ENCODE peak calls at places on chromosome 19, in six cellular contexts. U, C, E, D, X and N are unnamed samples.

GRCh38 chr19:13600091-13600490 is 93.8 kb upstream of the CACNA1A start:
- DNase-seq in C (no peak), D (no peak), X (no peak), U (no peak), E (no peak), N (no peak)

GRCh38 chr19:355134-355533 is 10.5 kb upstream of the MIER2 start:
- DNase-seq in X (no peak), U (no peak), C (no peak), E (no peak), D (no peak), N (no peak)

GRCh38 chr19:20067898-20068297 is 9.9 kb upstream of the ZNF90 start:
- DNase-seq in C (no peak), E (no peak), U (no peak), D (no peak), X (no peak), N (no peak)

GRCh38 chr19:35539314-35539713 is 6.1 kb downstream of the GAPDHS start:
- DNase-seq in X (no peak), E (no peak), U (no peak), D (no peak), C (peak; percentile 59), N (no peak)

GRCh38 chr19:48656840-48657474 is 11.0 kb upstream of the CA11 start:
- DNase-seq in C (no peak), X (peak; percentile 84), U (no peak), E (no peak), D (peak; percentile 86), N (no peak)

GRCh38 chr19:40134866-40135265 is 44.1 kb upstream of the ZNF780A start:
- DNase-seq in U (no peak), C (no peak), E (no peak), D (no peak), X (no peak), N (no peak)

GRCh38 chr19:17488593-17489391 is 18.5 kb downstream of the SLC27A1 start:
- DNase-seq in C (peak; percentile 89), D (no peak), U (peak; percentile 94), E (peak; percentile 46), X (no peak), N (peak; percentile 83)

GRCh38 chr19:37389234-37389633 is 18.3 kb downstream of the ZNF527 start:
- DNase-seq in E (no peak), X (no peak), D (no peak), U (no peak), C (no peak), N (no peak)

GRCh38 chr19:1968279-1969175 is 27.6 kb downstream of the CSNK1G2 start:
- DNase-seq in U (no peak), C (no peak), E (no peak), D (no peak), X (no peak), N (no peak)

GRCh38 chr19:1276620-1277007 is 1.3 kb downstream of the FAM174C start:
- DNase-seq in U (no peak), X (no peak), C (no peak), E (no peak), D (no peak), N (no peak)

GRCh38 chr19:54253331-54254194 is 3.5 kb downstream of the LILRB5 start:
- DNase-seq in D (no peak), C (no peak), X (no peak), U (no peak), E (no peak), N (no peak)

GRCh38 chr19:19650331-19650730 is 6.9 kb upstream of the GMIP start:
- DNase-seq in E (no peak), C (no peak), D (no peak), X (no peak), U (no peak), N (no peak)

GRCh38 chr19:6708346-6708745 is 12.1 kb downstream of the C3 start:
- DNase-seq in C (no peak), U (no peak), X (no peak), D (no peak), E (no peak), N (no peak)
- TF ChIP-seq CTCF in C (no peak), U (no peak), X (no peak), D (no peak), E (no peak), N (no peak)

GRCh38 chr19:38850231-38850975 is 617 bp upstream of the HNRNPL start:
- DNase-seq in E (peak; percentile 96), U (peak; percentile 97), D (peak; percentile 100), C (peak; percentile 93), X (peak; percentile 100), N (peak; percentile 96)
- TF ChIP-seq CTCF in E (no peak), U (no peak), D (peak; percentile 12), C (no peak), X (no peak), N (no peak)

DNA sequence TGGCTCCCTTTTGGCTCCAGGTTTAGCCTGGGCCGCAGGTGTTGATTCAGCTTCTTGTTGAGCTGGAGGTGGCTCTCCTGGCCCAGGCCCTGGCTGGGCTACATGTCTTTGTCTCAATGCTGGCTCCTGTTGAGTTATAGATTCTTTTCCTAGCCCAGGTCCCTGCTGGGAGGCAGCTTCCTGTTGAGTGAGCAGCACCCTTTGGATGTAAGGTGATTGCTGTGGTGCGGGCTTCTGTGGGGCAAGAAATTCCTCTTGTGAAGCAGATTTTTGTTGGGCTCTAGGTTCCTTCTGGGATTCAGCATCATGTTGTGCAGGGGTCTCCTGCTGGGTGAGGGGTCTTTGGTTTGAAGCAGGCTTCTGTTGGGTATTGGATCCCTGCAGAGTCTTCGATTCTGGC is 545 bp downstream of the LIPE start:
- DNase-seq in D (no peak), U (no peak), X (no peak), E (no peak), C (no peak), N (no peak)
- TF ChIP-seq CTCF in D (no peak), U (no peak), X (no peak), E (no peak), C (no peak), N (no peak)

GRCh38 chr19:15673176-15673654 is 328 bp downstream of the CYP4F12 start:
- DNase-seq in U (no peak), C (no peak), D (no peak), E (no peak), X (no peak), N (no peak)
- TF ChIP-seq CTCF in U (no peak), C (no peak), D (no peak), E (no peak), X (no peak), N (no peak)

GRCh38 chr19:11798391-11799296 is at the start of gene ZNF491:
- DNase-seq in E (peak; percentile 84), C (peak; percentile 97), D (peak; percentile 93), X (peak; percentile 42), U (peak; percentile 92), N (peak; percentile 85)
- TF ChIP-seq CTCF in E (no peak), C (peak; percentile 42), D (peak; percentile 12), X (no peak), U (peak; percentile 30), N (peak; percentile 65)

GRCh38 chr19:49891393-49891792 is 5.3 kb downstream of the IL4I1 start:
- DNase-seq in C (no peak), U (no peak), E (no peak), D (no peak), X (no peak), N (no peak)

GRCh38 chr19:49892716-49893115 is 4.0 kb downstream of the IL4I1 start:
- DNase-seq in E (no peak), C (no peak), D (no peak), U (no peak), X (no peak), N (no peak)

GRCh38 chr19:49889038-49889686 is 7.5 kb downstream of the IL4I1 start:
- DNase-seq in U (no peak), X (no peak), C (no peak), D (no peak), E (no peak), N (no peak)

GRCh38 chr19:49889687-49890348 is 6.9 kb downstream of the IL4I1 start:
- DNase-seq in U (peak; percentile 74), X (no peak), D (peak; percentile 78), E (peak; percentile 52), C (peak; percentile 72), N (peak; percentile 49)

DNA sequence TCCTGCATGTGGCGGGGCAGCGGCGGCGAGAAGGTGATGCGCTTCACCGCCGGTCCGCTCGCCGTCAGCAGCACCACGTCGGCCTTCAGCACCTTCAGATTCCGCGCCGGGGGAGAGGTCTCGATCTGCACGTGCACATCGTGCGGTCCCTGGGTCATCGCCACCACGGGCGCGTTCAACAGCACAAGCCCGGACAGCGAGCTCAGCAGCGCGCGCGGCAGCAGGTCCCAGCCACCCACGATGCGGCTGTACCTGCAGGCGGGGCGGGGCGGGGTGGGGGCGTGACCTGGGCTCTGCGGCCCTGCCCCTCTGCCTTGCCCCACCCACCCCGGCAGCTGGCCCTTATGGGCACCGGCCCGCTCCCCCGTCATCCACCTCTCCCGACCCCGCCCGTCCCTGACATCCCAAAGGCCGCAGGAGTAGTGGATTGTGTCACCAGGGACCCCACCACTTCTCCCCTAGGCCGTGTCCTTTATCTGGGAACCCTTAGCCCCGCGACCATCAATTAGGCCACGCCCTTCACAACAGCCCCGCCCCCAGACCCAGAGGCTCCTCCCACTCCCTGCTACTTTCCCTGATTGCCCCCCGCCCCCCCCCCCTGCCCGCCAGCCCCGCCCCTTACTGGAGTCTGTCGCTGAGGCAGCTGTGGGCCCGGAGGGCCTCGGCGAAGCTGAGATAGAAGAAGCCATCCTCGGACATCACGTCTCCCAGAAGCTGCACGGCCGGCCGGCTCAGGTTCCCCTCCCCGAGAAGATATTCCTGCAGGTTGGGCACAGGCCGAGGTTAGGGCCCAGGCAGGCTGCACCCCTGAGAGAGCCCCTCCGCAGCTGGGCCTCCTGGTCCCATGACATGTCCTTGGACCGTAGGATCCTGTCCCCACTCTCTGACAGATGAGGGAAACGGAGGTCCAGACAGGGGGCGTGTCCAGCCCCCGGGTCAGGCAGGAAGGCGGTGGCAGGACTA is 6.1 kb downstream of the IL4I1 start:
- DNase-seq in D (no peak), E (no peak), C (peak; percentile 85), U (peak; percentile 85), X (no peak), N (no peak)
- TF ChIP-seq CTCF in D (no peak), E (no peak), C (no peak), U (peak; percentile 24), X (no peak), N (peak; percentile 5)

GRCh38 chr19:29947871-29948270 is 5.8 kb downstream of the URI1 start:
- DNase-seq in D (no peak), X (no peak), E (no peak), C (no peak), U (no peak), N (no peak)

GRCh38 chr19:29956855-29957254 is 14.8 kb downstream of the URI1 start:
- DNase-seq in C (no peak), D (no peak), X (no peak), E (no peak), U (no peak), N (no peak)

GRCh38 chr19:29953352-29954247 is 11.6 kb downstream of the URI1 start:
- DNase-seq in X (no peak), C (no peak), E (no peak), D (no peak), U (no peak), N (no peak)

GRCh38 chr19:29952127-29952526 is 10.1 kb downstream of the URI1 start:
- DNase-seq in X (no peak), D (peak; percentile 14), U (no peak), E (no peak), C (no peak), N (no peak)

GRCh38 chr19:29952646-29953045 is 10.6 kb downstream of the URI1 start:
- DNase-seq in U (no peak), D (no peak), X (no peak), C (no peak), E (no peak), N (no peak)
- TF ChIP-seq CTCF in U (no peak), D (no peak), X (no peak), C (no peak), E (no peak), N (no peak)